ENCODE peak calls at places on chromosome 1, in seven cellular contexts. K is K562, B is SK-N-SH, C is tibial nerve, L is ovary, N is suprapubic skin, Z is stomach. V is an unnamed sample.

GRCh38 chr1:245107776-245108114 is 47.0 kb upstream of the KIF26B start:
- DNase-seq in K (no peak), L (no peak), N (no peak), Z (no peak), B (no peak), C (no peak), V (no peak)

GRCh38 chr1:205250699-205251098 is 23.0 kb downstream of the TMCC2 start:
- DNase-seq in B (no peak), C (no peak), L (no peak), N (no peak), K (no peak), Z (no peak), V (no peak)

GRCh38 chr1:155978973-155979429 is 654 bp upstream of the ARHGEF2 start:
- DNase-seq in L (no peak), B (no peak), Z (no peak), K (peak), C (no peak), N (no peak), V (no peak)

GRCh38 chr1:210800756-210801155 is 333.2 kb downstream of the KCNH1 start:
- DNase-seq in L (no peak), B (no peak), C (no peak), Z (no peak), N (no peak), K (no peak), V (no peak)

GRCh38 chr1:15417365-15417934 is 7.8 kb downstream of the EFHD2 start:
- DNase-seq in Z (peak), L (no peak), K (peak), B (peak), N (no peak), C (peak), V (peak)

GRCh38 chr1:14520514-14521163 is 77.8 kb upstream of the KAZN start:
- DNase-seq in B (no peak), N (no peak), K (no peak), Z (no peak), L (no peak), C (no peak), V (no peak)

GRCh38 chr1:160647329-160647720 is 481 bp upstream of the SLAMF1 start:
- DNase-seq in Z (no peak), C (no peak), K (no peak), B (no peak), N (no peak), L (no peak), V (no peak)

GRCh38 chr1:4585216-4585615 is 69.2 kb upstream of the AJAP1 start:
- DNase-seq in K (peak), N (no peak), B (peak), L (no peak), C (no peak), Z (no peak), V (peak)

GRCh38 chr1:3547055-3548005 is 64.0 kb downstream of the MEGF6 start:
- DNase-seq in K (no peak), Z (no peak), B (no peak), N (no peak), C (no peak), L (no peak), V (no peak)

GRCh38 chr1:111201275-111202090 is 1.0 kb upstream of the DENND2D start:
- DNase-seq in N (no peak), C (no peak), Z (no peak), L (no peak), B (peak), K (peak), V (no peak)

GRCh38 chr1:6625579-6626149 is 996 bp downstream of the THAP3 start:
- DNase-seq in Z (peak), N (no peak), K (no peak), B (no peak), C (no peak), L (no peak), V (peak)

GRCh38 chr1:112637257-112638108 is 17.9 kb downstream of the CAPZA1 start:
- DNase-seq in N (no peak), C (no peak), Z (no peak), K (no peak), B (no peak), L (no peak), V (peak)

GRCh38 chr1:48916121-48917069 is 139.7 kb upstream of the BEND5 start:
- DNase-seq in K (peak), L (no peak), Z (no peak), C (no peak), B (peak), N (no peak), V (peak)

GRCh38 chr1:205042911-205043806 is at the start of gene CNTN2:
- DNase-seq in B (peak), K (peak), C (no peak), N (no peak), Z (no peak), L (no peak), V (no peak)

GRCh38 chr1:213989071-213989739 is 1.4 kb downstream of the PROX1 start:
- DNase-seq in B (peak), Z (no peak), N (no peak), K (no peak), L (peak), C (no peak), V (no peak)

GRCh38 chr1:183331095-183331742 is 87.0 kb downstream of the NMNAT2 start:
- DNase-seq in B (peak), K (no peak), L (no peak), N (no peak), Z (no peak), C (no peak), V (no peak)

GRCh38 chr1:35220976-35221375 is 28.0 kb upstream of the SFPQ start:
- DNase-seq in L (no peak), Z (no peak), C (no peak), K (peak), B (peak), N (no peak), V (peak)

GRCh38 chr1:27338751-27339150 is 3.1 kb upstream of the SYTL1 start:
- DNase-seq in B (peak), C (no peak), Z (no peak), L (no peak), N (no peak), K (no peak), V (no peak)

GRCh38 chr1:151472852-151473731 is 13.8 kb upstream of the POGZ start:
- DNase-seq in C (peak), Z (peak), B (peak), L (peak), K (peak), N (no peak), V (peak)

GRCh38 chr1:198449727-198450433 is 90.6 kb downstream of the ATP6V1G3 start:
- DNase-seq in K (no peak), C (no peak), N (no peak), B (no peak), L (no peak), Z (no peak), V (no peak)

GRCh38 chr1:207017615-207018559 is 14.7 kb downstream of the C1orf116 start:
- DNase-seq in C (peak), N (no peak), B (no peak), Z (peak), K (peak), L (no peak), V (no peak)

DNA sequence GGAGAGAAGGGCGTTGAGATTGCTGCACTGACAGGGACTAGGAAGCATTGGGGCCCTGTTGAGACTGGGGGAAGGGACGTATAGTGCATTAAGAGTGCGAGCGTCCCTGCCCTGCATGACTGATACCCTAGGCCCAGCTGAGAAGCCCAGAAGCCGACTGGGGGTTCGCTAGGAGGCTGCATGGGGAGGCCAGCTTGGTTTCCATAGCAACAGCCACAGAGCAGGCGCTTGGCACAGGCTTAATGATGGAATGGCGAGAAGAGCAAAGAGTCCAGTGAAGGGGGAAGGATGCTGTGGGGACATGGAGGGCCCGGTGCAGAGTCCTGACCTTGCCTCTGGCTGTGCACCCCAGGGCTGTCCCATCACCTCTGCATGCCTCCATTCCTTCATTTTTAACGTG is 15.0 kb upstream of the KIF21B start:
- DNase-seq in N (no peak), K (no peak), C (no peak), L (no peak), Z (no peak), B (no peak), V (no peak)
- TF ChIP-seq EP300 in N (no peak), K (no peak), C (no peak), L (no peak), Z (no peak), B (no peak), V (no peak)

GRCh38 chr1:10745886-10746455 is 50.5 kb downstream of the CASZ1 start:
- DNase-seq in C (no peak), K (no peak), N (no peak), Z (no peak), L (no peak), B (no peak), V (no peak)
- TF ChIP-seq EP300 in C (no peak), K (no peak), N (no peak), Z (no peak), L (no peak), B (no peak), V (no peak)

DNA sequence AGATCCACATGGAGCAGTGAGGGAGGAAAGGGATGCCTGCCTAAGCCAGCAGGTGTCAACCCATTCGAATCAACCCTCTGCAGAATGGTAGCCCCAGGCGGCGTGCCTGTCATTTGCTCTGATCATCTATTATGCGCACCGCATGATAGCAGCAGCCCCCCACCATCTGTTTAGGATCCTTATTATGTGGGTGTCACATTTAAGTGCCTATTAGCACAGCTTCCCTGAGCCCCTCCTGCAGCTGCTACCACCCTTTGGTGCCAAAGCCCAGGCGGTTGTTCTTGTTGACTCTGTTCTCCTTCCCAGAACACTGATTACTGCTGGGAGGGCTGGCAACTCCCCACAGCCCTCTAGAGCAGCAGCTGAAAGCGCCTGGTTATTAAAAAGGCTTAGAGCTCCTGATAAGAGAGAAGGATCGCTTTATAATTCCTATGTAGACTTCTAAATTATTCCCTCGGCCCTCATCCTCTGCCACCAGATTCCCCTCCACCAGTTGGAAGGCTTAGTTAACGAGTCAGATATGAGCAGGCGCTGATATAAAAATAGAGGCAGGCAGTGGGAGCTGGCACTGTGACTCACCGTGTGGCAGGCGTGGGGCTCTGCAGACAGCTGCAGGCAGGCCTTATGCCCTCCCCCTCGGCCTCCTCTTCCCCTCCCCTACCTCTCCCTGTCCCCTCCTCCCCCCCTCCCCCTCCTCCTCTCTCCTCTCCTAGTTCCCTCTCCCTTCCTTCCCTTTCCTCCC is 23.0 kb downstream of the ACTA1 start:
- DNase-seq in N (no peak), K (peak), Z (peak), L (peak), B (peak), C (no peak), V (peak)
- TF ChIP-seq EP300 in N (no peak), K (no peak), Z (no peak), L (no peak), B (no peak), C (no peak), V (no peak)

GRCh38 chr1:59619576-59619975 is 195.2 kb upstream of the HOOK1 start:
- DNase-seq in L (no peak), B (no peak), N (no peak), C (no peak), Z (no peak), K (no peak), V (no peak)

DNA sequence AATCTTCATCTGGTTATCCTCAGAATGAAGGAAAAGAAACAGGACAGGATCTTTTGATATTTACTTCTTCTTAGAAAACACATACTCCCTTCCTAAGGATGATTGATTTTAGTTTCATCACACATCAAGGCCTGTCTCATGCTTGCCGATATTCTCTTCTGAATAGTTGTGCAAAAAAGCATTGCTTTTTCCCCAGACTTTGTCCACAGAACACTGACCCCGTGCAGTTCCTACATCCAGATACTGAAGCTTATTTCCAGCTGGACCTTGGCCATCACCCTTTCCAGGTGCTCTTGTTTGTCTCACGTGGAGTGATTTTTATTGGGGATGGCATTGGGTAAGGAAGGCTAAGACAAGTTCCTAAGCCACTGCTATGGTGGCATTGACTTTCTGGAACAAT is 197.3 kb upstream of the HOOK1 start:
- DNase-seq in C (no peak), L (no peak), Z (no peak), B (no peak), N (no peak), K (no peak), V (no peak)
- TF ChIP-seq EP300 in C (no peak), L (no peak), Z (no peak), B (no peak), N (no peak), K (no peak), V (no peak)

DNA sequence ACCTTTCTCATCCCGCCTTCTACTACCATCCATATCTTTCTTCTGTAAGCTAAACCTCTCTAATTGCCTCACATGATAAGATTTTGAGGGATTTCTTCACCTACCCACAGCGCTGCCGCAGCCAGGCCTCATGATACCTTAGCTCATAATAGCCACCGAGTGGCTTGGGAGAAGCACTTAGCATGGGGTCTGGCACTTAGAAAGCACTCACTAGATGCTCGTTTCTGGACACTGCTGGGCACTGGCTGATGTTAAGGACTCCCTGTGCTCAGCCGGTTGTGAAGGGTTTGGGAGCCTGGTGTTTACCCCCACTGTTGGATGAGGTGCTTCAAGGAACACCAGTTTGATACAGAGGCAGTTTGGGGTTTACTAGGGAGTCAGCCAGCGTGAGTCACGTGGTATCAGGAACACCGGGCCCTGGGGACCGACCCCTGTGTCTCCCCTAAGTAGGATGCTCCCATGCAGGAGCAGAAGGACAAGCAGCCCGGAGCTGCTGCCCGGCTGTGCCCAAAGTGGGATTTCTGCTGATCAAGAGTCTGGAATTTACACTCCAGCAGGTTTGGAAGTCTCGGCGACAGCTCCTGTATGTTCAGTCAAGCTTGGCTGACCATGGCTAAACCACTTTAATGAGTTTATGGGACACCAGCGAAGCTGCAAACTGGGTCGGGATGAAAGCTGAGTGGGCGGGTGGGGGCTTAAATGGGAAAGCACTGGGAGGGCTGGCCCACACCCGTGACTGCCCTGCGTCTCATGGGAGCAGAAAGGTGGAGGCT is 63.3 kb downstream of the GALNT2 start:
- DNase-seq in Z (no peak), K (no peak), B (no peak), L (no peak), C (no peak), N (no peak), V (no peak)
- TF ChIP-seq EP300 in Z (no peak), K (no peak), B (no peak), L (no peak), C (no peak), N (no peak), V (no peak)

DNA sequence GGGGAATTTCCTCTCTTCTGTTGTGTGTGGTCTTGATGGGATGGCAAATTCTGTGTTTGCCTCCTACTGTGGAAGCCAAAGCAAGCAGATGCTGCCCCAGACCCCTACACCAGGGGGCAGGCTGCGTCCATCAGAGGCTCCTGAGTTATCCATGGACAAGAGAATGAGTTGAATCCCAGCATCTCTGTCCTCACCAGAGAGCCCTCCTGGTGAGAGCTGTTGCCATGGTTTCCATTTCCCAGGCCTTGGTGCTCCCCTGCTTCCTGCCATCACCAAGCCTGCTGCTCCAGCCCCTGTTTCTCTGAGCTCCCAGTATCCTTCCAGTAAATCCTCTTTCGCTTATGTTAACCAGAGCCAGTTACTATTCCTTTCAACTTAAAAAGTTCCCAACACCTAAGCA is 20.4 kb upstream of the GNG12 start:
- DNase-seq in B (peak), N (no peak), Z (peak), C (peak), K (peak), L (peak), V (peak)
- TF ChIP-seq EP300 in B (no peak), N (no peak), Z (no peak), C (no peak), K (peak), L (no peak), V (no peak)

DNA sequence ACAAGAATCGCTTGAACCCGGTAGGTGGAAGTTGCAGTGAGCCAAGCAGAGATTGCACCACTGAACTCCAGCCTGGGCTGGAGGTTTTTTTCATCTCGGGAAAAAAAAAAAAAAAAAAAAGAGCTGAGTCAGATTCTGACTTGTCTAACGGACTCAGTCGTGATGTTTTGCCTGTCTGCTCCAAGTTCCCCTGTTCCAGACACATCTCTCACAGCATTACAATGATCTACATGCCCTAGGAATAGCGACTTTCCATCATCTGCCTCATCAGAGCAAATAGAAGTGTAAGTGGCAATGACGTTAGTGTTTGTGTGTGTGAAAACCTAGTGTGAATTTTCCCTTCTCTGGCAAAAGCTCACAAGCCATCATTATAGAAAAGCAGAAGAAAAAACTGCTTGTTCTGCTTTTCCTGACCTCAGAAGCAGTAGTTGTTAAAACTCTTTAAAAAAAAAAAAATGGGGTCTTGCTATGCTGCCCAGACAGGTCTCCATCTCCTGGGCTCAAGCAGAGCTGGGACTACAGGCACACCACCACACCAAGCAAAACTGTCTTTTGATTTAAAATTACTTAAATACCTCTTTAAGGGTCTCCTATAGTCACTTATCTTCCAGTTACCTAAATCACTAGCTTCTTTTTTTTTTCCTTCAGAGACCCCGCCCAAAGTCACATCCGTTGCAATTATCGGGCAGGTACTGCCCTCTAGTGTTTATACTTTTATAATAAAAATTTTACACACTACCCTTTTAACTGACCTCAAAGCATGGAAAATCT is 37.3 kb downstream of the PLEKHO1 start:
- DNase-seq in Z (no peak), N (no peak), B (peak), K (peak), C (no peak), L (no peak), V (peak)
- TF ChIP-seq EP300 in Z (no peak), N (no peak), B (no peak), K (peak), C (no peak), L (no peak), V (no peak)

DNA sequence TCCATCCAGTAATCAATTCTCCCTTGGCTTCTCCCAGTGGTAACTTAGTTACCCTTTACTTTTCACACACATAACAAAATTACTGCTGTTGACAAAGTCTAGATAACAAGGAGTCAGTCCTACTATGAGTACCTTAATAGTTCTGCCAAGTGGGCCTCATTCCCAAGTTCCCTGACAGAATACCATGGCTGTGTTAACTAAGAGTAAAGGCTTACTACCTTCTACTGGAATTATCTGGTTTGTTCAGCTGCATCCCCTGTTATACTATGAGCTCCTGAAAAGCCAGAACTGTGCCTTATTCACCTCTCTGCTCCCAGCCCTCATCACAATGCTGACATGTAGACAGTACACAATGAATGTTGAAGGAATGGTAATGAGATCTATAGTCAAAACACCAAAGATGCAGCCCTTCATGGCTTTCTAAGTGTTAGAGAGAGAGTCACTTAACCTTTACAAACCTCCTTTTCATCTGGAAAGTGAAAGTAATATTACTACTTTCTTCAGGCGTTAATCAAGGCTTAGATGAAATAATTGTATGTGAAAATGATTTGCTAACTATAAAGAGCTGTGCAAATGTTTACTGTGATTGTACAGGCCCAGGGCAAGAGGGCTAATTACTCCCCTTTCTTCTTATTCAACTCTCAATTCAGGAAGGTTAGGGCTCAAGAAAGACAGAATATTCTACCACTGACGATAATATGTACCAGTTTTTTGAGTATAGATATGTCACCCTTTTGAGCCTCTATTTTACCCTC is 70.4 kb upstream of the MROH9 start:
- DNase-seq in K (no peak), C (peak), N (no peak), B (no peak), L (peak), Z (no peak), V (no peak)
- TF ChIP-seq EP300 in K (no peak), C (no peak), N (no peak), B (no peak), L (no peak), Z (no peak), V (no peak)